ENCODE peak calls at places on chromosomes 3 and 15, in four cellular contexts. One of them, this sample, is unnamed.

GRCh38 chr3:62625278-62625677 is 249.9 kb downstream of the CADPS start:
- DNase-seq in activated effector memory CD4-positive, alpha-beta T cell treated with Interleukin-2 at 50 U/mL for 16 hours: no peak
- DNase-seq in T-helper 1 cell: no peak
- DNase-seq in AG09319: no peak
- DNase-seq in this sample: no peak

GRCh38 chr3:10299679-10300078 is 6.9 kb upstream of the GHRL start:
- DNase-seq in activated effector memory CD4-positive, alpha-beta T cell treated with Interleukin-2 at 50 U/mL for 16 hours: no peak
- DNase-seq in T-helper 1 cell: no peak
- DNase-seq in AG09319: no peak
- DNase-seq in this sample: no peak

GRCh38 chr15:62975515-62975914 is 67.0 kb upstream of the TPM1 start:
- DNase-seq in activated effector memory CD4-positive, alpha-beta T cell treated with Interleukin-2 at 50 U/mL for 16 hours: no peak
- DNase-seq in T-helper 1 cell: no peak
- DNase-seq in AG09319: no peak
- DNase-seq in this sample: no peak

GRCh38 chr3:175469124-175469523 is 610.0 kb downstream of the NAALADL2 start:
- DNase-seq in activated effector memory CD4-positive, alpha-beta T cell treated with Interleukin-2 at 50 U/mL for 16 hours: no peak
- DNase-seq in T-helper 1 cell: no peak
- DNase-seq in AG09319: no peak
- DNase-seq in this sample: no peak

GRCh38 chr15:99409560-99409959 is 156.2 kb upstream of the MEF2A start:
- DNase-seq in activated effector memory CD4-positive, alpha-beta T cell treated with Interleukin-2 at 50 U/mL for 16 hours: no peak
- DNase-seq in T-helper 1 cell: no peak
- DNase-seq in AG09319: no peak
- DNase-seq in this sample: no peak

GRCh38 chr3:42101048-42101447 is 9.9 kb downstream of the TRAK1 start:
- DNase-seq in activated effector memory CD4-positive, alpha-beta T cell treated with Interleukin-2 at 50 U/mL for 16 hours: no peak
- DNase-seq in T-helper 1 cell: no peak
- DNase-seq in AG09319: no peak
- DNase-seq in this sample: peak

GRCh38 chr3:46974421-46975227 is 1.9 kb downstream of the CCDC12 start:
- DNase-seq in activated effector memory CD4-positive, alpha-beta T cell treated with Interleukin-2 at 50 U/mL for 16 hours: no peak
- DNase-seq in T-helper 1 cell: no peak
- DNase-seq in AG09319: no peak
- DNase-seq in this sample: no peak

GRCh38 chr3:108073712-108074431 is 17.0 kb downstream of the CD47 start:
- DNase-seq in activated effector memory CD4-positive, alpha-beta T cell treated with Interleukin-2 at 50 U/mL for 16 hours: no peak
- DNase-seq in T-helper 1 cell: no peak
- DNase-seq in AG09319: no peak
- DNase-seq in this sample: peak

GRCh38 chr15:84821501-84822021 is 4.4 kb downstream of the ALPK3 start:
- DNase-seq in activated effector memory CD4-positive, alpha-beta T cell treated with Interleukin-2 at 50 U/mL for 16 hours: no peak
- DNase-seq in T-helper 1 cell: no peak
- DNase-seq in AG09319: no peak
- DNase-seq in this sample: no peak

GRCh38 chr3:193030276-193030675 is 112.6 kb upstream of the MB21D2 start:
- DNase-seq in activated effector memory CD4-positive, alpha-beta T cell treated with Interleukin-2 at 50 U/mL for 16 hours: no peak
- DNase-seq in T-helper 1 cell: no peak
- DNase-seq in AG09319: no peak
- DNase-seq in this sample: peak

GRCh38 chr15:100994597-100995446 is 75.7 kb downstream of the LRRK1 start:
- DNase-seq in activated effector memory CD4-positive, alpha-beta T cell treated with Interleukin-2 at 50 U/mL for 16 hours: no peak
- DNase-seq in T-helper 1 cell: no peak
- DNase-seq in AG09319: no peak
- DNase-seq in this sample: no peak

GRCh38 chr15:51386960-51387698 is 45.7 kb downstream of the GLDN start:
- DNase-seq in activated effector memory CD4-positive, alpha-beta T cell treated with Interleukin-2 at 50 U/mL for 16 hours: no peak
- DNase-seq in T-helper 1 cell: no peak
- DNase-seq in AG09319: no peak
- DNase-seq in this sample: no peak

GRCh38 chr3:38581774-38582173 is 67.7 kb downstream of the SCN5A start:
- DNase-seq in activated effector memory CD4-positive, alpha-beta T cell treated with Interleukin-2 at 50 U/mL for 16 hours: no peak
- DNase-seq in T-helper 1 cell: no peak
- DNase-seq in AG09319: no peak
- DNase-seq in this sample: no peak

GRCh38 chr15:91849749-91850161 is 3.8 kb upstream of the SLCO3A1 start:
- DNase-seq in activated effector memory CD4-positive, alpha-beta T cell treated with Interleukin-2 at 50 U/mL for 16 hours: no peak
- DNase-seq in T-helper 1 cell: no peak
- DNase-seq in AG09319: peak
- DNase-seq in this sample: peak

GRCh38 chr3:187888658-187889057 is 143.4 kb upstream of the BCL6 start:
- DNase-seq in activated effector memory CD4-positive, alpha-beta T cell treated with Interleukin-2 at 50 U/mL for 16 hours: no peak
- DNase-seq in T-helper 1 cell: no peak
- DNase-seq in AG09319: no peak
- DNase-seq in this sample: no peak

GRCh38 chr3:184805351-184806038 is 6.5 kb upstream of the VPS8 start:
- DNase-seq in activated effector memory CD4-positive, alpha-beta T cell treated with Interleukin-2 at 50 U/mL for 16 hours: no peak
- DNase-seq in T-helper 1 cell: no peak
- DNase-seq in AG09319: no peak
- DNase-seq in this sample: peak

GRCh38 chr3:69542265-69543079 is 156.6 kb upstream of the FRMD4B start:
- DNase-seq in activated effector memory CD4-positive, alpha-beta T cell treated with Interleukin-2 at 50 U/mL for 16 hours: no peak
- DNase-seq in T-helper 1 cell: no peak
- DNase-seq in AG09319: no peak
- DNase-seq in this sample: no peak

GRCh38 chr3:141425523-141426233 is 57.4 kb downstream of the ZBTB38 start:
- DNase-seq in activated effector memory CD4-positive, alpha-beta T cell treated with Interleukin-2 at 50 U/mL for 16 hours: no peak
- DNase-seq in T-helper 1 cell: no peak
- DNase-seq in AG09319: no peak
- DNase-seq in this sample: no peak

GRCh38 chr15:64180235-64180824 is 17.5 kb upstream of the PPIB start:
- DNase-seq in activated effector memory CD4-positive, alpha-beta T cell treated with Interleukin-2 at 50 U/mL for 16 hours: no peak
- DNase-seq in T-helper 1 cell: no peak
- DNase-seq in AG09319: no peak
- DNase-seq in this sample: no peak

GRCh38 chr3:113663324-113663750 is 33.1 kb downstream of the USF3 start:
- DNase-seq in activated effector memory CD4-positive, alpha-beta T cell treated with Interleukin-2 at 50 U/mL for 16 hours: no peak
- DNase-seq in T-helper 1 cell: no peak
- DNase-seq in AG09319: no peak
- DNase-seq in this sample: no peak

GRCh38 chr3:107978116-107979057 is 112.4 kb downstream of the CD47 start:
- DNase-seq in activated effector memory CD4-positive, alpha-beta T cell treated with Interleukin-2 at 50 U/mL for 16 hours: no peak
- DNase-seq in T-helper 1 cell: no peak
- DNase-seq in AG09319: no peak
- DNase-seq in this sample: no peak

GRCh38 chr3:126252373-126252772 is 72.0 kb upstream of the ALDH1L1 start:
- DNase-seq in activated effector memory CD4-positive, alpha-beta T cell treated with Interleukin-2 at 50 U/mL for 16 hours: no peak
- DNase-seq in T-helper 1 cell: no peak
- DNase-seq in AG09319: no peak
- DNase-seq in this sample: no peak

GRCh38 chr3:112038863-112039262 is 4.3 kb downstream of the TMPRSS7 start:
- DNase-seq in activated effector memory CD4-positive, alpha-beta T cell treated with Interleukin-2 at 50 U/mL for 16 hours: no peak
- DNase-seq in T-helper 1 cell: no peak
- DNase-seq in AG09319: no peak
- DNase-seq in this sample: peak

GRCh38 chr3:57592306-57592705 is 4.8 kb downstream of the ARF4 start:
- DNase-seq in activated effector memory CD4-positive, alpha-beta T cell treated with Interleukin-2 at 50 U/mL for 16 hours: no peak
- DNase-seq in T-helper 1 cell: no peak
- DNase-seq in AG09319: no peak
- DNase-seq in this sample: no peak

This sample was measured in fibroblast of the aortic adventitia.